ENCODE peak calls at places on chromosomes 6 and 20, in eight cellular contexts. U, H, I, W, O, T, Z and F are unnamed samples. For H3K36me3, the result is how much of the 10 kb centered on the place peaks cover.

GRCh38 chr6:12836009-12836408 is 119.4 kb downstream of the PHACTR1 start:
- DNase-seq in O (peak), H (no peak), I (no peak), W (no peak), T (no peak), Z (no peak), U (no peak), F (no peak)

GRCh38 chr20:20248620-20249200 is 119.2 kb upstream of the INSM1 start:
- DNase-seq in O (no peak), T (no peak), U (no peak), Z (no peak), W (no peak), H (no peak), I (no peak), F (no peak)

GRCh38 chr6:42696526-42697267 is 25.7 kb downstream of the PRPH2 start:
- DNase-seq in O (no peak), Z (no peak), W (no peak), H (no peak), T (no peak), I (no peak), U (no peak), F (no peak)

GRCh38 chr6:100232791-100233573 is 231.7 kb downstream of the SIM1 start:
- DNase-seq in Z (no peak), T (no peak), U (no peak), I (no peak), O (no peak), W (no peak), H (no peak), F (no peak)

GRCh38 chr20:3563113-3563512 is 92.3 kb downstream of the ATRN start:
- DNase-seq in W (no peak), T (no peak), U (no peak), O (no peak), I (no peak), H (no peak), Z (no peak), F (no peak)

GRCh38 chr6:89680150-89680549 is 41.6 kb upstream of the LYRM2 start:
- DNase-seq in T (no peak), I (no peak), Z (no peak), H (no peak), W (no peak), U (no peak), O (no peak), F (no peak)

GRCh38 chr20:12653642-12654041 is 355.1 kb upstream of the SPTLC3 start:
- DNase-seq in H (no peak), T (no peak), O (no peak), Z (no peak), I (no peak), W (no peak), U (no peak), F (no peak)

GRCh38 chr6:143677891-143678737 is at the start of gene PHACTR2:
- DNase-seq in T (peak), I (peak), H (peak), U (peak), O (no peak), W (peak), Z (peak), F (peak)

GRCh38 chr6:62707156-62707555 is 421.1 kb upstream of the KHDRBS2 start:
- DNase-seq in U (no peak), I (no peak), T (no peak), H (no peak), W (no peak), O (no peak), Z (no peak), F (no peak)

GRCh38 chr6:82712826-82713225 is 349.2 kb downstream of the TPBG start:
- DNase-seq in U (no peak), I (no peak), H (no peak), Z (no peak), T (no peak), O (peak), W (no peak), F (no peak)

GRCh38 chr6:84568971-84569370 is 195.4 kb downstream of the TBX18 start:
- DNase-seq in Z (no peak), H (no peak), U (no peak), T (no peak), I (no peak), O (no peak), W (no peak), F (no peak)
- TF ChIP-seq CTCF in Z (no peak), H (no peak), U (no peak), T (no peak), I (no peak), O (peak), W (peak), F (no peak)

GRCh38 chr6:131683479-131683878 is 17.7 kb downstream of the OR2A4 start:
- DNase-seq in W (no peak), H (peak), Z (no peak), T (no peak), U (no peak), I (no peak), O (no peak), F (no peak)

GRCh38 chr6:131680868-131681267 is 20.3 kb downstream of the OR2A4 start:
- DNase-seq in O (no peak), I (no peak), W (no peak), Z (no peak), H (no peak), T (no peak), U (no peak), F (no peak)

GRCh38 chr6:131681585-131681984 is 19.6 kb downstream of the OR2A4 start:
- DNase-seq in W (no peak), H (no peak), O (no peak), I (no peak), Z (no peak), U (no peak), T (no peak), F (no peak)

GRCh38 chr6:131682427-131682826 is 18.8 kb downstream of the OR2A4 start:
- DNase-seq in O (no peak), W (no peak), Z (no peak), H (no peak), U (no peak), I (no peak), T (no peak), F (no peak)

DNA sequence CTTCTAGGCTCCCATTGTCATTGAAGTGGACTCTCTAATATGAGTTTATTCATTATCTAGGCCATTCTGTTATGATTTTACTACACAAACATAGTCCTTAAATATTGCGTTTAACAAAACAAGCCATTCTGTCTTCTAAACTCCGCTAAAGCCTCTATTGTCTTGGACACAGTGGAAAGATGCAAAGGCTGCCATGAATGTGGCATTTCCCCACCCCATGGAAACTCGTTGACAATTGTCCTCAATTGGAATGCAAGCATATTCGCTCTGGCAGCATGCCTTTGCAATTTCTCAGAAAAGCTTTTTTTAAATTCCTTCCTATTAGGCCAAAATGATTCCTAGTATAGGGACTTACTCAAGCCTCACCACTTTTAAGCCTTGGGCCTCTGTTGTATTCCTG is 22.8 kb downstream of the OR2A4 start:
- DNase-seq in U (no peak), W (no peak), H (no peak), Z (no peak), I (no peak), T (no peak), O (no peak), F (no peak)
- H3K36me3 ChIP-seq in U (under half), W (under half), H (under half), Z (under half), I (under half), T (under half), O (under half), F (under half)

GRCh38 chr6:34246249-34246562 is 2.6 kb downstream of the SMIM29 start:
- DNase-seq in H (no peak), I (no peak), Z (no peak), O (no peak), U (no peak), W (no peak), T (no peak), F (no peak)

GRCh38 chr6:34247481-34248197 is 1.2 kb downstream of the SMIM29 start:
- DNase-seq in H (no peak), Z (no peak), U (peak), O (no peak), T (no peak), W (no peak), I (no peak), F (no peak)

GRCh38 chr6:34248727-34249468 is at the start of gene SMIM29:
- DNase-seq in Z (peak), W (peak), U (peak), I (peak), T (peak), O (peak), H (peak), F (peak)

GRCh38 chr6:34248198-34248726 is 544 bp downstream of the SMIM29 start:
- DNase-seq in Z (peak), I (peak), T (peak), O (peak), H (peak), U (peak), W (peak), F (no peak)

DNA sequence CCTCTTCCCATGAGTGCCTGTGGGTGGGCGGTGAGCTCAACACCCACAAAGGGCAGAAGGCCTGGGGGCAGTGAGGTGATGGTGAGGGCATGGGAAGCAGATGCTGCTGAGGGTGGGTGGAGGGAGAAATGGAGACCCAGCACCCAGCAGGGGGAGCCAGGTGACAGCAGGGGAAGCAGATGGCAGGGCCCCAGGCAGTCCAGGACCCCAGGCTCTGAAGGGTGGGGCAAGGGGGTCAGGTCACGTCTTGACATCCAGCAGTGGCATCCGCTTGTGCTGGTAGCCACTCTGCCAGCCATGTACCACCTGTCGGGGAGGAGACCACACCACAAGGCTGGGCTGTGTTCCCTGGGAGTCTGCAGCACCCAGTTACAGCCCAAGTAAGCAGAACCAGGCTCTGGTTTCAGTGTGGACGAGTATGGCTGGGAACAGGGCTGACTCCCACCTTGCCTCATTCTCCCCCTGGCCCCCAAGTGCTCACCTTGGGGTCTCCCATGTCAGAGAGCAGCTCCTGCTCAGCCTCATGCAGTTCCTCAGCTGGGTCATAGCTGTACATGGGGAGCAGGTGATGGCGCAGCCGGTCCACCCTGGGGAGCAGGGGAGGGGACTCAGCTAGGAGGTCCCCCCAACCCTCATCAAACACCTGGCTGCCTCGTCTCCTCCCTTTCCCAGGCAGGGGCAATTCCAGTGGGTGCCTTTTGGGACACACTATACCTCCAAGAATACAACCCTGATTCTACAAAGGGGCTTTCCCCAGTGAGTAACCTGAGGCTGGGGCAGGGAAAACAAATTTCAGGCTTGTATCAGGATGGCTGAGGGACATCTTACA is 2.0 kb downstream of the SMIM29 start:
- DNase-seq in Z (peak), I (no peak), O (no peak), H (peak), T (no peak), W (no peak), U (peak), F (no peak)
- TF ChIP-seq CTCF in Z (peak), I (no peak), O (peak), H (peak), T (peak), W (peak), U (no peak), F (no peak)

GRCh38 chr6:135478626-135479025 is 18.9 kb downstream of the AHI1 start:
- DNase-seq in Z (no peak), T (no peak), U (no peak), H (no peak), I (no peak), O (no peak), W (no peak), F (no peak)

DNA sequence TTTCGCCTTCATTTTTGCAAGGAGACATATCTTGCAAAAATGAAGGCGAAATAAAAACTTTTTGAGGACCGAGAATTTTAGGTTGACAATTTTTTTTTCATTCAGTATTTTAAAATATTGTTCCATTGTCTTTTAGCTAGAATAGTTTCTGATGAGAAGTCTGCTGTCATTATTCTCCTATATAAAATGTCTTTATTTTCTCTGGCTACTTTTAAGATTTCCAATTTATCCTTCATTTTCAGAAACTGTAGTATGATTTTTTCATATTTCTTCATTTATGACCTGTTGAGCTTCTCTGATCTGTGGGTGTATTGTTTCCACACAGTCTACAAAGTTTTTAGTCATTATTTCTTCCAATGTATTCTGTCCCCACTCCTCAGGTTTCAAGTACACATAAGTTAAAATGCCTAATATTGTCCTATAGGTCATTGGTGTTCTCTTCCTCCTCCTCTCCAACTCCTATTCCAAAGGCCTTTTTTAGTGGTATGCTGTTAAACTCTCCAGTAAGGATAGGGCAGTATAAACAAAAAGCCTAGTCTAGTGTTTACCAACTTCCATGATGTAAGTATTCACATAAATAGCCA is 15.7 kb downstream of the AHI1 start:
- DNase-seq in U (no peak), W (no peak), Z (no peak), H (peak), O (peak), T (no peak), I (no peak), F (no peak)
- H3K36me3 ChIP-seq in U (under half), W (half or more), Z (half or more), H (half or more), O (under half), T (under half), I (under half), F (half or more)

GRCh38 chr6:39003072-39003471 is 45.5 kb upstream of the GLP1R start:
- DNase-seq in Z (no peak), U (no peak), H (no peak), W (no peak), T (no peak), I (no peak), O (no peak), F (no peak)
- TF ChIP-seq CTCF in Z (no peak), U (no peak), H (no peak), W (peak), T (peak), I (no peak), O (no peak), F (no peak)

DNA sequence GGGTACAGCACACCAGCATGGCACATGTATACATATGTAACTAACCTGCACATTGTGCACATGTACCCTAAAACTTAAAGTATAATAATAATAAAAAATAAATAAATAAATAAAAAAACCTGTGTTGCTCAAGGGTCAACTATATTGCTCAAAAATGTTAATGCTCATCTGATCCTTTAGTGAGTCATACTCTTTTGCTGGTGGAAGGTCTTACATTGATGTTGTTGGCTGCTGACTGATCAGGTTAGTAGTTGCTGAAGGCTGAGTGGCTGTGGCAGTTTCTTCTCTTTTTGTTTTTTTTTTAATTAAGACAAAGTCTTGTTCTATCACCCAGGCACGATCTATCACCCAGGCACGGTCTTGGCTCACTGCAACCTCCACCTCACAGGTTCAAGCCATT is 29.6 kb upstream of the SMIM26 start:
- DNase-seq in I (no peak), U (no peak), O (no peak), Z (no peak), W (no peak), H (no peak), T (no peak), F (no peak)
- H3K36me3 ChIP-seq in I (under half), U (under half), O (under half), Z (half or more), W (half or more), H (under half), T (under half), F (half or more)